ENCODE peak calls at places on chromosomes 6 and 20, in five cellular contexts. D, H, Y, A and S are unnamed samples.
A peak's percentile ranks its signal among the peaks of the same experiment; 100 is the strongest.

GRCh38 chr6:78701407-78701806 is 165.9 kb upstream of the IRAK1BP1 start:
- DNase-seq in D (peak; percentile 70), H (no peak), Y (peak; percentile 86), A (no peak), S (no peak)

GRCh38 chr6:148883270-148883669 is 136.4 kb downstream of the UST start:
- DNase-seq in D (no peak), H (no peak), Y (no peak), A (no peak), S (no peak)

GRCh38 chr20:15220009-15220656 is 882.7 kb upstream of the FLRT3 start:
- DNase-seq in D (no peak), H (no peak), Y (peak; percentile 76), A (no peak), S (no peak)

GRCh38 chr20:34522969-34523871 is 7.0 kb downstream of the DYNLRB1 start:
- DNase-seq in D (peak; percentile 81), H (no peak), Y (peak; percentile 67), A (peak; percentile 63), S (no peak)

GRCh38 chr6:32970413-32971244 is 2.2 kb downstream of the BRD2 start:
- DNase-seq in D (peak; percentile 90), H (peak; percentile 71), Y (peak; percentile 88), A (peak; percentile 66), S (peak; percentile 83)

GRCh38 chr20:59831024-59831900 is 102.2 kb downstream of the SYCP2 start:
- DNase-seq in D (no peak), H (no peak), Y (peak; percentile 66), A (no peak), S (no peak)

GRCh38 chr6:37522836-37523235 is 23.1 kb upstream of the CCDC167 start:
- DNase-seq in D (no peak), H (no peak), Y (no peak), A (no peak), S (no peak)

GRCh38 chr20:49862607-49863200 is 50.1 kb downstream of the SLC9A8 start:
- DNase-seq in D (no peak), H (no peak), Y (no peak), A (no peak), S (no peak)

GRCh38 chr6:92150560-92150959 is 1268.8 kb downstream of the EPHA7 start:
- DNase-seq in D (no peak), H (no peak), Y (peak; percentile 12), A (no peak), S (no peak)

GRCh38 chr6:20403766-20404640 is 2.3 kb downstream of the E2F3 start:
- DNase-seq in D (peak; percentile 58), H (no peak), Y (peak; percentile 71), A (peak; percentile 55), S (no peak)

GRCh38 chr6:75849329-75850025 is 100.4 kb downstream of the MYO6 start:
- DNase-seq in D (peak; percentile 19), H (no peak), Y (peak; percentile 43), A (no peak), S (no peak)

GRCh38 chr20:45867811-45868176 is 10.4 kb downstream of the ZSWIM3 start:
- DNase-seq in D (peak; percentile 81), H (no peak), Y (peak; percentile 61), A (no peak), S (no peak)

GRCh38 chr6:71410164-71410566 is 121.6 kb downstream of the OGFRL1 start:
- DNase-seq in D (peak; percentile 40), H (no peak), Y (peak; percentile 92), A (no peak), S (no peak)

GRCh38 chr6:5108068-5108467 is 22.9 kb downstream of the PPP1R3G start:
- DNase-seq in D (no peak), H (no peak), Y (no peak), A (no peak), S (no peak)

GRCh38 chr6:136793348-136793747 is 1.1 kb upstream of the MAP3K5 start:
- DNase-seq in D (no peak), H (no peak), Y (no peak), A (no peak), S (no peak)

GRCh38 chr6:32906539-32906938 is 34.3 kb downstream of the HLA-DMB start:
- DNase-seq in D (peak; percentile 74), H (no peak), Y (peak; percentile 42), A (no peak), S (no peak)

GRCh38 chr20:50381771-50382593 is 128.2 kb upstream of the PTPN1 start:
- DNase-seq in D (no peak), H (no peak), Y (no peak), A (no peak), S (peak; percentile 66)

GRCh38 chr6:30206799-30207618 is 6.2 kb downstream of the TRIM26 start:
- DNase-seq in D (peak; percentile 20), H (no peak), Y (peak; percentile 21), A (no peak), S (no peak)

GRCh38 chr6:8182209-8182845 is 80.0 kb upstream of the EEF1E1 start:
- DNase-seq in D (peak; percentile 25), H (no peak), Y (no peak), A (no peak), S (no peak)

GRCh38 chr20:10647471-10647870 is 26.3 kb downstream of the JAG1 start:
- DNase-seq in D (no peak), H (no peak), Y (no peak), A (no peak), S (no peak)

GRCh38 chr6:89381031-89381430 is 28.5 kb upstream of the UBE2J1 start:
- DNase-seq in D (no peak), H (no peak), Y (no peak), A (no peak), S (no peak)

GRCh38 chr20:53757472-53757913 is 163.9 kb upstream of the ZNF217 start:
- DNase-seq in D (no peak), H (no peak), Y (peak; percentile 81), A (no peak), S (no peak)

GRCh38 chr20:53752583-53752970 is 158.9 kb upstream of the ZNF217 start:
- DNase-seq in D (no peak), H (no peak), Y (no peak), A (no peak), S (no peak)

GRCh38 chr20:53753880-53754459 is 160.3 kb upstream of the ZNF217 start:
- DNase-seq in D (no peak), H (no peak), Y (no peak), A (no peak), S (no peak)

GRCh38 chr20:53752971-53753879 is 159.6 kb upstream of the ZNF217 start:
- DNase-seq in D (peak; percentile 42), H (no peak), Y (peak; percentile 85), A (no peak), S (no peak)

GRCh38 chr20:53755733-53756523 is 162.3 kb upstream of the ZNF217 start:
- DNase-seq in D (no peak), H (no peak), Y (no peak), A (no peak), S (no peak)
- TF ChIP-seq CTCF in D (no peak), H (no peak), Y (no peak), A (no peak), S (no peak)

GRCh38 chr6:132832891-132833290 is 18.5 kb downstream of the RPS12 start:
- DNase-seq in D (no peak), H (no peak), Y (no peak), A (no peak), S (no peak)

GRCh38 chr6:132830236-132830799 is 15.9 kb downstream of the RPS12 start:
- DNase-seq in D (peak; percentile 59), H (no peak), Y (peak; percentile 41), A (no peak), S (no peak)
- TF ChIP-seq CTCF in D (peak; percentile 74), H (no peak), Y (peak; percentile 54), A (peak; percentile 78), S (no peak)

GRCh38 chr6:158622545-158623190 is 21.9 kb downstream of the DYNLT1 start:
- DNase-seq in D (no peak), H (no peak), Y (no peak), A (no peak), S (no peak)
- TF ChIP-seq CTCF in D (no peak), H (no peak), Y (no peak), A (no peak), S (no peak)

GRCh38 chr6:309947-310346 is 17.7 kb downstream of the DUSP22 start:
- DNase-seq in D (no peak), H (peak; percentile 8), Y (no peak), A (no peak), S (no peak)
- TF ChIP-seq CTCF in D (no peak), H (no peak), Y (no peak), A (no peak), S (no peak)

GRCh38 chr6:21587182-21587924 is 6.2 kb upstream of the SOX4 start:
- DNase-seq in D (peak; percentile 58), H (peak; percentile 40), Y (peak; percentile 74), A (peak; percentile 58), S (peak; percentile 54)
- TF ChIP-seq CTCF in D (peak; percentile 27), H (no peak), Y (peak; percentile 17), A (peak; percentile 50), S (peak; percentile 23)

GRCh38 chr6:116615937-116616756 is at the start of gene RSPH4A:
- DNase-seq in D (peak; percentile 94), H (peak; percentile 34), Y (peak; percentile 95), A (peak; percentile 75), S (peak; percentile 58)
- TF ChIP-seq CTCF in D (peak; percentile 16), H (no peak), Y (peak; percentile 15), A (no peak), S (no peak)